ENCODE peak calls at places on chromosomes 11 and 22, in four cellular contexts. Y is pancreas, N is cardiac muscle cell, I is sigmoid colon. A is an unnamed sample.

GRCh38 chr11:61587951-61588695 is 7.2 kb upstream of the SYT7 start:
- DNase-seq in Y (peak), I (peak), N (no peak), A (no peak)

GRCh38 chr11:120388261-120388660 is 52.0 kb downstream of the ARHGEF12 start:
- DNase-seq in Y (no peak), N (no peak), I (no peak), A (no peak)

GRCh38 chr11:34564807-34565241 is 51.2 kb upstream of the ELF5 start:
- DNase-seq in I (no peak), Y (no peak), N (no peak), A (peak)

GRCh38 chr11:33716236-33716635 is 15.6 kb upstream of the C11orf91 start:
- DNase-seq in Y (no peak), N (peak), I (no peak), A (no peak)

GRCh38 chr11:70732493-70733206 is 334.3 kb downstream of the CTTN start:
- DNase-seq in I (no peak), Y (no peak), N (no peak), A (peak)

GRCh38 chr11:100546714-100547113 is 140.4 kb upstream of the ARHGAP42 start:
- DNase-seq in I (no peak), Y (no peak), N (peak), A (no peak)

GRCh38 chr11:65571940-65572339 is 398 bp upstream of the FAM89B start:
- DNase-seq in Y (no peak), I (no peak), N (peak), A (no peak)

GRCh38 chr22:30863161-30863833 is 105.3 kb downstream of the MORC2 start:
- DNase-seq in Y (no peak), I (peak), N (peak), A (peak)

GRCh38 chr11:44416776-44417175 is 106.8 kb upstream of the ALX4 start:
- DNase-seq in N (no peak), I (no peak), Y (no peak), A (no peak)

GRCh38 chr11:32154275-32154674 is 63.4 kb downstream of the RCN1 start:
- DNase-seq in N (peak), Y (no peak), I (no peak), A (no peak)

GRCh38 chr11:75639752-75640151 is 29.1 kb downstream of the MAP6 start:
- DNase-seq in Y (peak), N (peak), I (peak), A (peak)

GRCh38 chr11:125451400-125452124 is 44.5 kb downstream of the FEZ1 start:
- DNase-seq in I (peak), N (peak), Y (peak), A (peak)

GRCh38 chr11:3614742-3615171 is 27.0 kb downstream of the ART5 start:
- DNase-seq in I (no peak), N (no peak), Y (no peak), A (no peak)

GRCh38 chr11:121614661-121615240 is 162.0 kb upstream of the SORL1-AS1 start:
- DNase-seq in I (no peak), N (peak), Y (no peak), A (no peak)

GRCh38 chr11:73989156-73989555 is 6.5 kb upstream of the UCP2 start:
- DNase-seq in Y (no peak), N (peak), I (peak), A (no peak)

GRCh38 chr11:37110383-37110782 is 512.3 kb upstream of the RAG2 start:
- DNase-seq in Y (no peak), N (peak), I (no peak), A (no peak)